ENCODE peak calls at places on chromosomes 12 and 14, in five cellular contexts. One of them, this sample, is unnamed.

GRCh38 chr12:24888813-24889212 is 60.1 kb downstream of the BCAT1 start:
- DNase-seq in RWPE1: no peak
- DNase-seq in endothelial cell: no peak
- DNase-seq in stimulated activated CD4-positive, alpha-beta T cell treated with anti-CD3 and anti-CD28 coated beads, Interleukin-4, amount 100 ng/mL, for 4 hours: no peak
- DNase-seq in foreskin keratinocyte: no peak
- DNase-seq in this sample: no peak

GRCh38 chr12:15581006-15581405 is 208.2 kb downstream of the EPS8 start:
- DNase-seq in RWPE1: no peak
- DNase-seq in foreskin keratinocyte: no peak
- DNase-seq in stimulated activated CD4-positive, alpha-beta T cell treated with anti-CD3 and anti-CD28 coated beads, Interleukin-4, amount 100 ng/mL, for 4 hours: no peak
- DNase-seq in endothelial cell: no peak
- DNase-seq in this sample: peak; percentile 10

GRCh38 chr12:11786638-11787365 is 137.3 kb downstream of the ETV6 start:
- DNase-seq in endothelial cell: no peak
- DNase-seq in stimulated activated CD4-positive, alpha-beta T cell treated with anti-CD3 and anti-CD28 coated beads, Interleukin-4, amount 100 ng/mL, for 4 hours: no peak
- DNase-seq in foreskin keratinocyte: no peak
- DNase-seq in RWPE1: no peak
- DNase-seq in this sample: no peak

GRCh38 chr14:58941666-58942065 is 246.8 kb upstream of the DAAM1 start:
- DNase-seq in endothelial cell: no peak
- DNase-seq in stimulated activated CD4-positive, alpha-beta T cell treated with anti-CD3 and anti-CD28 coated beads, Interleukin-4, amount 100 ng/mL, for 4 hours: no peak
- DNase-seq in RWPE1: no peak
- DNase-seq in foreskin keratinocyte: no peak
- DNase-seq in this sample: peak; percentile 52

GRCh38 chr14:82055511-82055910 is 521.9 kb upstream of the SEL1L start:
- DNase-seq in stimulated activated CD4-positive, alpha-beta T cell treated with anti-CD3 and anti-CD28 coated beads, Interleukin-4, amount 100 ng/mL, for 4 hours: no peak
- DNase-seq in endothelial cell: no peak
- DNase-seq in foreskin keratinocyte: no peak
- DNase-seq in RWPE1: no peak
- DNase-seq in this sample: no peak

GRCh38 chr14:68216957-68217356 is 397.4 kb downstream of the RAD51B start:
- DNase-seq in RWPE1: no peak
- DNase-seq in foreskin keratinocyte: no peak
- DNase-seq in stimulated activated CD4-positive, alpha-beta T cell treated with anti-CD3 and anti-CD28 coated beads, Interleukin-4, amount 100 ng/mL, for 4 hours: no peak
- DNase-seq in endothelial cell: no peak
- DNase-seq in this sample: no peak

GRCh38 chr14:104470588-104470987 is 109.0 kb upstream of the C14orf180 start:
- DNase-seq in foreskin keratinocyte: no peak
- DNase-seq in endothelial cell: no peak
- DNase-seq in RWPE1: no peak
- DNase-seq in stimulated activated CD4-positive, alpha-beta T cell treated with anti-CD3 and anti-CD28 coated beads, Interleukin-4, amount 100 ng/mL, for 4 hours: no peak
- DNase-seq in this sample: no peak

GRCh38 chr14:60303745-60304144 is 54.7 kb downstream of the PPM1A start:
- DNase-seq in RWPE1: no peak
- DNase-seq in stimulated activated CD4-positive, alpha-beta T cell treated with anti-CD3 and anti-CD28 coated beads, Interleukin-4, amount 100 ng/mL, for 4 hours: no peak
- DNase-seq in endothelial cell: no peak
- DNase-seq in foreskin keratinocyte: no peak
- DNase-seq in this sample: no peak

GRCh38 chr14:32072701-32073100 is 4.4 kb upstream of the ARHGAP5 start:
- DNase-seq in foreskin keratinocyte: no peak
- DNase-seq in endothelial cell: no peak
- DNase-seq in RWPE1: no peak
- DNase-seq in stimulated activated CD4-positive, alpha-beta T cell treated with anti-CD3 and anti-CD28 coated beads, Interleukin-4, amount 100 ng/mL, for 4 hours: no peak
- DNase-seq in this sample: no peak

GRCh38 chr14:21023817-21024667 is 819 bp downstream of the NDRG2 start:
- DNase-seq in stimulated activated CD4-positive, alpha-beta T cell treated with anti-CD3 and anti-CD28 coated beads, Interleukin-4, amount 100 ng/mL, for 4 hours: no peak
- DNase-seq in RWPE1: no peak
- DNase-seq in endothelial cell: no peak
- DNase-seq in foreskin keratinocyte: no peak
- DNase-seq in this sample: no peak

GRCh38 chr14:89110110-89110509 is 285.7 kb downstream of the TTC8 start:
- DNase-seq in stimulated activated CD4-positive, alpha-beta T cell treated with anti-CD3 and anti-CD28 coated beads, Interleukin-4, amount 100 ng/mL, for 4 hours: no peak
- DNase-seq in endothelial cell: no peak
- DNase-seq in RWPE1: no peak
- DNase-seq in foreskin keratinocyte: no peak
- DNase-seq in this sample: no peak

GRCh38 chr12:54581412-54581811 is 7.0 kb downstream of the PPP1R1A start:
- DNase-seq in foreskin keratinocyte: no peak
- DNase-seq in stimulated activated CD4-positive, alpha-beta T cell treated with anti-CD3 and anti-CD28 coated beads, Interleukin-4, amount 100 ng/mL, for 4 hours: no peak
- DNase-seq in endothelial cell: no peak
- DNase-seq in RWPE1: no peak
- DNase-seq in this sample: no peak

GRCh38 chr14:87540339-87540738 is 452.6 kb downstream of the GALC start:
- DNase-seq in foreskin keratinocyte: no peak
- DNase-seq in RWPE1: no peak
- DNase-seq in stimulated activated CD4-positive, alpha-beta T cell treated with anti-CD3 and anti-CD28 coated beads, Interleukin-4, amount 100 ng/mL, for 4 hours: no peak
- DNase-seq in endothelial cell: no peak
- DNase-seq in this sample: no peak

GRCh38 chr12:2919249-2919648 is 28.6 kb downstream of the TULP3 start:
- DNase-seq in stimulated activated CD4-positive, alpha-beta T cell treated with anti-CD3 and anti-CD28 coated beads, Interleukin-4, amount 100 ng/mL, for 4 hours: no peak
- DNase-seq in foreskin keratinocyte: no peak
- DNase-seq in RWPE1: no peak
- DNase-seq in endothelial cell: no peak
- DNase-seq in this sample: no peak

GRCh38 chr12:56145218-56145617 is 7.2 kb upstream of the MYL6B start:
- DNase-seq in endothelial cell: no peak
- DNase-seq in foreskin keratinocyte: no peak
- DNase-seq in stimulated activated CD4-positive, alpha-beta T cell treated with anti-CD3 and anti-CD28 coated beads, Interleukin-4, amount 100 ng/mL, for 4 hours: no peak
- DNase-seq in RWPE1: no peak
- DNase-seq in this sample: no peak

GRCh38 chr12:21607701-21608100 is 3.1 kb upstream of the GYS2 start:
- DNase-seq in RWPE1: no peak
- DNase-seq in endothelial cell: no peak
- DNase-seq in foreskin keratinocyte: no peak
- DNase-seq in stimulated activated CD4-positive, alpha-beta T cell treated with anti-CD3 and anti-CD28 coated beads, Interleukin-4, amount 100 ng/mL, for 4 hours: no peak
- DNase-seq in this sample: peak; percentile 18

GRCh38 chr14:55133416-55133815 is 4.4 kb downstream of the LGALS3 start:
- DNase-seq in endothelial cell: no peak
- DNase-seq in foreskin keratinocyte: no peak
- DNase-seq in stimulated activated CD4-positive, alpha-beta T cell treated with anti-CD3 and anti-CD28 coated beads, Interleukin-4, amount 100 ng/mL, for 4 hours: no peak
- DNase-seq in RWPE1: no peak
- DNase-seq in this sample: peak; percentile 30

GRCh38 chr12:83461326-83461985 is 774.8 kb downstream of the TMTC2 start:
- DNase-seq in foreskin keratinocyte: no peak
- DNase-seq in stimulated activated CD4-positive, alpha-beta T cell treated with anti-CD3 and anti-CD28 coated beads, Interleukin-4, amount 100 ng/mL, for 4 hours: no peak
- DNase-seq in RWPE1: no peak
- DNase-seq in endothelial cell: no peak
- DNase-seq in this sample: no peak

GRCh38 chr14:93285048-93285447 is 47.8 kb downstream of the BTBD7 start:
- DNase-seq in foreskin keratinocyte: no peak
- DNase-seq in stimulated activated CD4-positive, alpha-beta T cell treated with anti-CD3 and anti-CD28 coated beads, Interleukin-4, amount 100 ng/mL, for 4 hours: no peak
- DNase-seq in endothelial cell: no peak
- DNase-seq in RWPE1: no peak
- DNase-seq in this sample: no peak

GRCh38 chr12:94760786-94761185 is 110.4 kb upstream of the TMCC3 start:
- DNase-seq in endothelial cell: no peak
- DNase-seq in stimulated activated CD4-positive, alpha-beta T cell treated with anti-CD3 and anti-CD28 coated beads, Interleukin-4, amount 100 ng/mL, for 4 hours: no peak
- DNase-seq in foreskin keratinocyte: no peak
- DNase-seq in RWPE1: no peak
- DNase-seq in this sample: peak; percentile 97

GRCh38 chr12:66279127-66279712 is 23.1 kb upstream of the HELB start:
- DNase-seq in endothelial cell: peak; percentile 40
- DNase-seq in foreskin keratinocyte: no peak
- DNase-seq in RWPE1: peak; percentile 21
- DNase-seq in stimulated activated CD4-positive, alpha-beta T cell treated with anti-CD3 and anti-CD28 coated beads, Interleukin-4, amount 100 ng/mL, for 4 hours: peak; percentile 10
- DNase-seq in this sample: peak; percentile 36

GRCh38 chr14:57835751-57836150 is 30.1 kb downstream of the SLC35F4 start:
- DNase-seq in RWPE1: no peak
- DNase-seq in endothelial cell: no peak
- DNase-seq in foreskin keratinocyte: no peak
- DNase-seq in stimulated activated CD4-positive, alpha-beta T cell treated with anti-CD3 and anti-CD28 coated beads, Interleukin-4, amount 100 ng/mL, for 4 hours: no peak
- DNase-seq in this sample: no peak

GRCh38 chr12:389138-390096 is at the start of gene KDM5A:
- DNase-seq in endothelial cell: peak; percentile 91
- DNase-seq in foreskin keratinocyte: peak; percentile 91
- DNase-seq in stimulated activated CD4-positive, alpha-beta T cell treated with anti-CD3 and anti-CD28 coated beads, Interleukin-4, amount 100 ng/mL, for 4 hours: peak; percentile 80
- DNase-seq in RWPE1: peak; percentile 88
- DNase-seq in this sample: peak; percentile 81

GRCh38 chr12:89345830-89346740 is 6.2 kb downstream of the DUSP6 start:
- DNase-seq in endothelial cell: peak; percentile 62
- DNase-seq in foreskin keratinocyte: peak; percentile 58
- DNase-seq in RWPE1: no peak
- DNase-seq in stimulated activated CD4-positive, alpha-beta T cell treated with anti-CD3 and anti-CD28 coated beads, Interleukin-4, amount 100 ng/mL, for 4 hours: no peak
- DNase-seq in this sample: peak; percentile 49

GRCh38 chr14:76337619-76338545 is 38.1 kb upstream of the ESRRB start:
- DNase-seq in stimulated activated CD4-positive, alpha-beta T cell treated with anti-CD3 and anti-CD28 coated beads, Interleukin-4, amount 100 ng/mL, for 4 hours: no peak
- DNase-seq in endothelial cell: no peak
- DNase-seq in RWPE1: no peak
- DNase-seq in foreskin keratinocyte: no peak
- DNase-seq in this sample: no peak

GRCh38 chr14:91484744-91485143 is 25.4 kb downstream of the PPP4R3A start:
- DNase-seq in foreskin keratinocyte: no peak
- DNase-seq in endothelial cell: no peak
- DNase-seq in stimulated activated CD4-positive, alpha-beta T cell treated with anti-CD3 and anti-CD28 coated beads, Interleukin-4, amount 100 ng/mL, for 4 hours: no peak
- DNase-seq in RWPE1: no peak
- DNase-seq in this sample: no peak

GRCh38 chr12:132940071-132940719 is 15.9 kb downstream of the ZNF605 start:
- DNase-seq in foreskin keratinocyte: no peak
- DNase-seq in stimulated activated CD4-positive, alpha-beta T cell treated with anti-CD3 and anti-CD28 coated beads, Interleukin-4, amount 100 ng/mL, for 4 hours: no peak
- DNase-seq in endothelial cell: no peak
- DNase-seq in RWPE1: no peak
- DNase-seq in this sample: no peak

GRCh38 chr12:13404111-13404628 is 207.6 kb downstream of the EMP1 start:
- DNase-seq in stimulated activated CD4-positive, alpha-beta T cell treated with anti-CD3 and anti-CD28 coated beads, Interleukin-4, amount 100 ng/mL, for 4 hours: no peak
- DNase-seq in endothelial cell: no peak
- DNase-seq in foreskin keratinocyte: no peak
- DNase-seq in RWPE1: no peak
- DNase-seq in this sample: no peak

GRCh38 chr12:27048822-27049752 is 26.7 kb downstream of the MED21 start:
- DNase-seq in endothelial cell: no peak
- DNase-seq in foreskin keratinocyte: peak; percentile 68
- DNase-seq in RWPE1: peak; percentile 55
- DNase-seq in stimulated activated CD4-positive, alpha-beta T cell treated with anti-CD3 and anti-CD28 coated beads, Interleukin-4, amount 100 ng/mL, for 4 hours: no peak
- DNase-seq in this sample: peak; percentile 2

This sample was measured in trophoblast cell.